ENCODE peak calls at places on chromosome X, in five cellular contexts. E is K562, Q is H1, P is HCT116, T is GM12878. U is an unnamed sample.
A peak's percentile ranks its signal among the peaks of the same experiment; 100 is the strongest.

GRCh38 chrX:131747173-131747572 is 203.3 kb downstream of the OR13H1 start:
- DNase-seq in E (no peak), Q (no peak), P (no peak), T (peak; percentile 98), U (no peak)

GRCh38 chrX:94831364-94831763 is 1157.4 kb downstream of the FAM133A start:
- DNase-seq in E (no peak), Q (no peak), P (no peak), T (no peak), U (no peak)

GRCh38 chrX:24672701-24673190 is 21.0 kb upstream of the POLA1 start:
- DNase-seq in E (peak; percentile 24), Q (no peak), P (no peak), T (no peak), U (peak; percentile 78)

GRCh38 chrX:31213941-31214340 is 142.1 kb upstream of the FTHL17 start:
- DNase-seq in E (peak; percentile 8), Q (no peak), P (no peak), T (no peak), U (no peak)

GRCh38 chrX:40434947-40435346 is 145.8 kb upstream of the ATP6AP2 start:
- DNase-seq in E (peak; percentile 79), Q (peak; percentile 44), P (no peak), T (no peak), U (no peak)

GRCh38 chrX:118049713-118050112 is 66.9 kb downstream of the KLHL13 start:
- DNase-seq in E (peak; percentile 11), Q (no peak), P (no peak), T (no peak), U (no peak)

GRCh38 chrX:40106677-40107290 is 9.0 kb upstream of the BCOR start:
- DNase-seq in E (no peak), Q (no peak), P (no peak), T (no peak), U (no peak)

GRCh38 chrX:81337805-81338204 is 135.9 kb downstream of the SH3BGRL start:
- DNase-seq in E (no peak), Q (no peak), P (no peak), T (no peak), U (no peak)

GRCh38 chrX:103153661-103154060 is 60.7 kb upstream of the NXF3 start:
- DNase-seq in E (no peak), Q (no peak), P (no peak), T (no peak), U (no peak)

GRCh38 chrX:119990409-119990994 is 47.0 kb upstream of the NKAP start:
- DNase-seq in E (no peak), Q (peak; percentile 49), P (no peak), T (no peak), U (no peak)

GRCh38 chrX:3443186-3443585 is 96.7 kb upstream of the MXRA5 start:
- DNase-seq in E (no peak), Q (no peak), P (no peak), T (no peak), U (no peak)

GRCh38 chrX:2376166-2376565 is 124.6 kb downstream of the DHRSX start:
- DNase-seq in E (no peak), Q (no peak), P (no peak), T (no peak), U (no peak)

GRCh38 chrX:18286322-18286831 is 65.7 kb upstream of the BEND2 start:
- DNase-seq in E (no peak), Q (no peak), P (no peak), T (no peak), U (no peak)

GRCh38 chrX:72714471-72714916 is 388 bp upstream of the PHKA1 start:
- DNase-seq in E (peak; percentile 21), Q (peak; percentile 52), P (peak; percentile 7), T (no peak), U (peak; percentile 12)

GRCh38 chrX:153933751-153934472 is 925 bp downstream of the NAA10 start:
- DNase-seq in E (no peak), Q (no peak), P (no peak), T (no peak), U (no peak)

GRCh38 chrX:150582338-150582948 is 14.0 kb downstream of the MTM1 start:
- DNase-seq in E (no peak), Q (no peak), P (no peak), T (no peak), U (no peak)

GRCh38 chrX:71365356-71365875 is 741 bp upstream of the TAF1 start:
- DNase-seq in E (no peak), Q (no peak), P (no peak), T (no peak), U (no peak)

GRCh38 chrX:133250184-133251080 is 32.3 kb upstream of the TFDP3 start:
- DNase-seq in E (no peak), Q (no peak), P (no peak), T (no peak), U (peak; percentile 43)

GRCh38 chrX:80431502-80431832 is 11.2 kb downstream of the TENT5D start:
- DNase-seq in E (no peak), Q (no peak), P (no peak), T (no peak), U (no peak)

GRCh38 chrX:68842781-68843581 is 14.2 kb downstream of the EFNB1 start:
- DNase-seq in E (no peak), Q (no peak), P (no peak), T (no peak), U (no peak)

GRCh38 chrX:32524385-32524784 is 687.0 kb downstream of the DMD start:
- DNase-seq in E (no peak), Q (no peak), P (no peak), T (no peak), U (no peak)

GRCh38 chrX:17732138-17732783 is 5.0 kb upstream of the SCML1 start:
- DNase-seq in E (no peak), Q (no peak), P (no peak), T (no peak), U (no peak)

GRCh38 chrX:136497556-136498048 is at the start of gene HTATSF1:
- DNase-seq in E (no peak), Q (peak; percentile 48), P (no peak), T (no peak), U (no peak)

GRCh38 chrX:16839852-16840460 is 30.2 kb downstream of the RBBP7 start:
- DNase-seq in E (peak; percentile 29), Q (no peak), P (no peak), T (no peak), U (no peak)

GRCh38 chrX:23008431-23009099 is 8.8 kb downstream of the DDX53 start:
- DNase-seq in E (peak; percentile 20), Q (no peak), P (peak; percentile 6), T (no peak), U (peak; percentile 1)

GRCh38 chrX:152735860-152736511 is 2.4 kb downstream of the MAGEA12 start:
- DNase-seq in E (no peak), Q (no peak), P (no peak), T (no peak), U (no peak)

GRCh38 chrX:139949703-139950102 is 15.6 kb downstream of the CXorf66 start:
- DNase-seq in E (no peak), Q (no peak), P (no peak), T (no peak), U (no peak)

DNA sequence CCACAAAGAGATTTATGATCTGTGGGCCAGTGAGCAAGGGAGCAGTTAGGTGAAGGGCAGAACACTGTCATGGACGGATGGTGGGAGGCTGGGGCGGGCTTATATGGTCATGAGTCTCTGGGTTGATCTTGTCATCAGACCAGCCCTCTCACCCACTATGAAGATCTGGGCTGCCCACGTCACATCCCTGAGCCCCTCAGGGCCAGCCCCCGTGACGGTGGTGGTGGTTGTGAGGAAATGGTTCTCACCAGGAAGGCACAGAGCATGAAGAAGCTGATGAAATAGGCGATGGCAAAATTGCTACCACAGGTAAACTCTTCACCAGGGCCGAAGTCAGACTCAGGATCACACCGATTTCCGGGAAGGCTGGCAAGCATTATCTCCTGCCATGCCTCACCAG is 11.1 kb upstream of the SYP start:
- DNase-seq in E (no peak), Q (no peak), P (no peak), T (no peak), U (no peak)
- H3K27ac ChIP-seq in E (no peak overlapping the region), Q (no peak overlapping the region), P (no peak overlapping the region), T (no peak overlapping the region), U (no peak overlapping the region)

GRCh38 chrX:142686206-142686605 is 339.5 kb upstream of the SPANXN4 start:
- DNase-seq in E (no peak), Q (no peak), P (no peak), T (no peak), U (no peak)

GRCh38 chrX:142688256-142688655 is 337.5 kb upstream of the SPANXN4 start:
- DNase-seq in E (no peak), Q (no peak), P (no peak), T (no peak), U (no peak)

DNA sequence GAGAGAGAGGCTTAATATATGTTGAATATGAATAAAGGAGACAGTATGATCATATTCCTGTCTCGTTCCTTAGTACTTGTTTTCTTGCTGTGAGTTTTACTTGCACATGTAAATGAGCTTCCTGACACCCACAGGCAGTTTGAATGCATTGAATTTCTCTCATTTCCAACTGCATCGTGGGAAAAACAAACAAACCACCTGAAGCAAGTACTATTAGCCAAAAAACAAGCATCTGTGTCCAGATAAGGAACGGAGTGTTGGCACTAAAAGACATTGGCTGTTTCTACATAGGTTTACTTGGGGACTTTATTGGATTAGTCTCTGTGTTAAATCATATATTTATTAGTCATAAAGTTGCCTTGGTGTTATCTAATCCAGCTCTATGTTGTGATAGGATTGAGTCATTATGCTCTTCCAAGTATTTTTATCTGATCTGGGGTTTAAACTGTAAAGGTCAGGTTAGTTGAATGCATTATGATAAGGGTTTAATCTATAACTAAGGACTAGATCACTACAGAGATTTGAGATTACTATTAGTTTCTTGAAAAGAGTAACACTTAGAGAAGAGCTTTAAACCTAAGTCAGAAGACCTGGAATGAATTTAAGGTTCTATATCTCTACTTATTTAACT is 339.0 kb upstream of the SPANXN4 start:
- DNase-seq in E (no peak), Q (no peak), P (no peak), T (no peak), U (no peak)
- TF ChIP-seq ATF3 in E (no peak), Q (no peak), P (no peak), T (no peak), U (no peak)

GRCh38 chrX:130109429-130110378 is 593 bp downstream of the ELF4 start:
- DNase-seq in E (peak; percentile 50), Q (peak; percentile 53), P (no peak), T (no peak), U (no peak)
- H3K27ac ChIP-seq in E (peak overlapping the region; percentile 96), Q (no peak overlapping the region), P (peak overlapping the region; percentile 90), T (peak overlapping the region; percentile 78), U (no peak overlapping the region)

GRCh38 chrX:9867214-9867613 is 81.0 kb downstream of the SHROOM2 start:
- DNase-seq in E (no peak), Q (no peak), P (no peak), T (no peak), U (no peak)
- TF ChIP-seq ATF3 in E (no peak), Q (no peak), P (no peak), T (no peak), U (no peak)

DNA sequence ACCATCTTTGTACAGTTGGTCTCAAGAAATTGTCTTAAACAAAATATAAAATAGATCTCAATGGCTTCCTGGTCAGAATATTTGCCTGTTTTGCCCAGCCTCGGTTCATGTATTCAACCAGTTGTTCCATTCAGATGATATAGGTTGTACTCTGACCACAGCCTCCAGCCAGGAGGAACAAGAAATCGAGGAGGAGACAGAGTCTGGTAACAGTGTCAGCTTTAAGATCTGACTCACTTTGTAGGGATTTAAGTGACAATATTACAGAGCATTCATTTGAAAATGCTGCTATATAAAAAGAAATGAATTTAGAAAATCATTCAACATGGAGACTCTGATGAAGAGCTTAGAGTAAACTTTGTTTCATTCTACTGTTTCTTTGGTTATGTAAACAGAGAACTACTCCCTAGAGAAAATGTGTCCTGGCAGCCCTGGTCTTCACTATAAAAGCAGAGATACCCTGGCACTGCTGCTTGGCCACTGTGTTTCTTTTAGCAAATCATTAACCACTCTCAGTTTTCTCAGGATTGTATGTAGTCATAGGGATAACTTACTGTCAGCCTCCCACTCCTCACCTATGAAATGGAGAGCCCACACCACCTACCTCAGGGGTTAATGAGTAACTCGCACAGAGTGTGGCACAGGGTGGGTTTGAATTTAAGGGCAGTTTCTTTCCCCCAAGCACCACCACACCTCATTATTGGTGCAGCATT is 53.5 kb downstream of the PAGE2 start:
- DNase-seq in E (no peak), Q (no peak), P (no peak), T (no peak), U (peak; percentile 79)
- H3K27ac ChIP-seq in E (no peak overlapping the region), Q (no peak overlapping the region), P (no peak overlapping the region), T (no peak overlapping the region), U (peak overlapping the region; percentile 78)

U was measured in HepG2.